ENCODE peak calls at places on chromosomes 4 and X, in nine cellular contexts. L, M, C, B, K, V, A, Z and W are unnamed samples.

GRCh38 chr4:127203561-127204260 is 429.0 kb upstream of the INTU start:
- DNase-seq in L (no peak), M (no peak), C (no peak), B (peak; percentile 48), K (no peak), V (no peak), A (no peak), Z (no peak), W (peak; percentile 74)

GRCh38 chrX:114611018-114611619 is 27.2 kb downstream of the HTR2C start:
- DNase-seq in L (no peak), M (no peak), C (peak; percentile 21), B (peak; percentile 8), K (peak; percentile 31), V (peak; percentile 43), A (no peak), Z (no peak), W (peak; percentile 1)

GRCh38 chr4:156516698-156517097 is 454.9 kb downstream of the PDGFC start:
- DNase-seq in L (no peak), M (no peak), C (no peak), B (peak; percentile 28), K (no peak), V (no peak), A (no peak), Z (no peak), W (no peak)

GRCh38 chr4:97330915-97331314 is 812.4 kb downstream of the STPG2 start:
- DNase-seq in L (no peak), M (no peak), C (no peak), B (no peak), K (no peak), V (no peak), A (no peak), Z (no peak), W (no peak)

GRCh38 chr4:138086471-138086870 is 155.7 kb downstream of the SLC7A11 start:
- DNase-seq in L (no peak), M (no peak), C (no peak), B (no peak), K (no peak), V (no peak), A (no peak), Z (no peak), W (no peak)

GRCh38 chr4:11618666-11619282 is 190.1 kb upstream of the HS3ST1 start:
- DNase-seq in L (no peak), M (no peak), C (no peak), B (no peak), K (no peak), V (no peak), A (no peak), Z (no peak), W (no peak)

GRCh38 chr4:47106561-47106960 is 75.2 kb downstream of the GABRB1 start:
- DNase-seq in L (no peak), M (no peak), C (no peak), B (peak; percentile 70), K (no peak), V (no peak), A (no peak), Z (no peak), W (peak; percentile 38)

GRCh38 chrX:57266275-57266674 is 20.2 kb upstream of the FAAH2 start:
- DNase-seq in L (no peak), M (no peak), C (no peak), B (no peak), K (no peak), V (no peak), A (no peak), Z (no peak), W (no peak)

GRCh38 chr4:77697860-77698599 is 92.4 kb downstream of the CXCL13 start:
- DNase-seq in L (peak; percentile 11), M (peak; percentile 65), C (peak; percentile 71), B (peak; percentile 63), K (no peak), V (peak; percentile 33), A (no peak), Z (peak; percentile 28), W (peak; percentile 93)

GRCh38 chrX:47576021-47576898 is 6.0 kb upstream of the TIMP1 start:
- DNase-seq in L (no peak), M (no peak), C (no peak), B (no peak), K (no peak), V (no peak), A (peak; percentile 73), Z (no peak), W (no peak)

GRCh38 chrX:74419861-74420193 is 1.5 kb upstream of the SLC16A2 start:
- DNase-seq in L (no peak), M (peak; percentile 28), C (no peak), B (no peak), K (no peak), V (no peak), A (no peak), Z (peak; percentile 21), W (no peak)

GRCh38 chrX:129577473-129577872 is 37.4 kb downstream of the OCRL start:
- DNase-seq in L (peak; percentile 43), M (no peak), C (no peak), B (peak; percentile 73), K (no peak), V (no peak), A (no peak), Z (no peak), W (peak; percentile 81)

GRCh38 chrX:21412029-21412428 is 37.8 kb downstream of the CNKSR2 start:
- DNase-seq in L (no peak), M (no peak), C (no peak), B (no peak), K (no peak), V (no peak), A (no peak), Z (no peak), W (no peak)

GRCh38 chr4:139593091-139593564 is 37.1 kb upstream of the SETD7 start:
- DNase-seq in L (peak; percentile 24), M (no peak), C (no peak), B (no peak), K (peak; percentile 35), V (no peak), A (no peak), Z (no peak), W (peak; percentile 18)

GRCh38 chr4:139633661-139634060 is 32.0 kb upstream of the MGST2 start:
- DNase-seq in L (no peak), M (peak; percentile 62), C (no peak), B (no peak), K (peak; percentile 29), V (no peak), A (no peak), Z (peak; percentile 22), W (no peak)

GRCh38 chr4:174332741-174333493 is 49.2 kb downstream of the CEP44 start:
- DNase-seq in L (no peak), M (no peak), C (no peak), B (peak; percentile 23), K (no peak), V (no peak), A (no peak), Z (no peak), W (peak; percentile 40)

GRCh38 chrX:14676431-14676830 is 147.1 kb downstream of the GLRA2 start:
- DNase-seq in L (no peak), M (no peak), C (no peak), B (no peak), K (no peak), V (no peak), A (no peak), Z (no peak), W (peak; percentile 11)

GRCh38 chr4:184347251-184348239 is 126.8 kb downstream of the IRF2 start:
- DNase-seq in L (no peak), M (peak; percentile 89), C (no peak), B (no peak), K (peak; percentile 77), V (peak; percentile 47), A (no peak), Z (no peak), W (peak; percentile 17)

GRCh38 chrX:74434336-74434735 is 13.0 kb downstream of the SLC16A2 start:
- DNase-seq in L (no peak), M (no peak), C (no peak), B (no peak), K (no peak), V (no peak), A (no peak), Z (no peak), W (peak; percentile 64)